ENCODE peak calls at places on chromosomes 13 and 19, in five cellular contexts. R, T, F, O and E are unnamed samples.

GRCh38 chr13:82291852-82292251 is 1590.4 kb downstream of the SLITRK1 start:
- DNase-seq in O (no peak), R (no peak), F (no peak), T (no peak), E (no peak)

GRCh38 chr19:13734751-13735150 is 29.6 kb upstream of the MRI1 start:
- DNase-seq in T (no peak), O (no peak), F (no peak), R (no peak), E (no peak)

GRCh38 chr19:2625434-2625833 is 77.1 kb downstream of the GNG7 start:
- DNase-seq in F (no peak), T (no peak), O (peak), R (no peak), E (no peak)

GRCh38 chr19:18440421-18440877 is 2.5 kb upstream of the ISYNA1 start:
- DNase-seq in R (no peak), T (no peak), O (no peak), F (no peak), E (no peak)

GRCh38 chr13:50257646-50258045 is 242.4 kb downstream of the KCNRG start:
- DNase-seq in F (no peak), O (no peak), R (no peak), T (no peak), E (no peak)

GRCh38 chr13:114140909-114141255 is 8.5 kb upstream of the RASA3 start:
- DNase-seq in T (no peak), O (no peak), R (no peak), F (no peak), E (peak)

GRCh38 chr19:13195678-13196077 is 45.5 kb downstream of the IER2 start:
- DNase-seq in R (no peak), O (no peak), F (peak), T (no peak), E (peak)

GRCh38 chr19:23273022-23273593 is 22.9 kb upstream of the ZNF724 start:
- DNase-seq in R (no peak), O (peak), T (no peak), F (no peak), E (no peak)

GRCh38 chr13:25329706-25330105 is 28.3 kb downstream of the NUP58 start:
- DNase-seq in T (peak), O (no peak), R (no peak), F (no peak), E (no peak)

GRCh38 chr13:35687336-35687735 is 210.8 kb upstream of the MAB21L1 start:
- DNase-seq in F (no peak), R (no peak), T (no peak), O (no peak), E (no peak)

GRCh38 chr13:53873558-53873957 is 844.9 kb downstream of the OLFM4 start:
- DNase-seq in F (no peak), R (no peak), O (no peak), T (no peak), E (no peak)

GRCh38 chr19:48618278-48618915 is 581 bp downstream of the RPL18 start:
- DNase-seq in F (no peak), R (no peak), O (no peak), T (no peak), E (no peak)

GRCh38 chr19:4844348-4845179 is 13.1 kb upstream of the TICAM1 start:
- DNase-seq in T (no peak), R (no peak), O (no peak), F (no peak), E (no peak)

GRCh38 chr13:64274481-64275217 is 2859.0 kb upstream of the PCDH20 start:
- DNase-seq in R (no peak), T (peak), O (no peak), F (no peak), E (no peak)

GRCh38 chr19:12777217-12778019 is 2.1 kb upstream of the HOOK2 start:
- DNase-seq in T (peak), R (no peak), F (peak), O (peak), E (peak)

GRCh38 chr13:49472186-49472585 is 23.6 kb upstream of the PHF11 start:
- DNase-seq in R (no peak), O (no peak), F (no peak), T (peak), E (no peak)

GRCh38 chr13:100240109-100240779 is 151.4 kb downstream of the PCCA start:
- DNase-seq in R (no peak), O (no peak), F (no peak), T (no peak), E (no peak)

GRCh38 chr19:43634877-43635560 is 4.6 kb downstream of the CADM4 start:
- DNase-seq in O (no peak), R (peak), T (no peak), F (no peak), E (no peak)

GRCh38 chr13:21826214-21827015 is 155.5 kb downstream of the FGF9 start:
- DNase-seq in R (no peak), F (no peak), T (no peak), O (no peak), E (no peak)

GRCh38 chr13:49023441-49023840 is 47.7 kb downstream of the FNDC3A start:
- DNase-seq in R (no peak), F (no peak), O (no peak), T (peak), E (no peak)

GRCh38 chr13:73158851-73159250 is 100.0 kb downstream of the KLF5 start:
- DNase-seq in F (no peak), R (no peak), T (peak), O (no peak), E (no peak)

GRCh38 chr19:3175761-3176714 is 2.5 kb upstream of the S1PR4 start:
- DNase-seq in O (no peak), R (no peak), F (peak), T (peak), E (peak)

GRCh38 chr13:106246817-106247216 is 288.6 kb downstream of the EFNB2 start:
- DNase-seq in O (no peak), F (no peak), R (no peak), T (no peak), E (no peak)

GRCh38 chr13:90868321-90868920 is 479.1 kb upstream of the MIR17HG start:
- DNase-seq in R (peak), T (peak), F (no peak), O (no peak), E (no peak)

GRCh38 chr13:85828094-85828684 is 29.0 kb upstream of the SLITRK6 start:
- DNase-seq in O (no peak), R (no peak), F (no peak), T (peak), E (no peak)

GRCh38 chr13:81639984-81640582 is 1299.2 kb upstream of the SPRY2 start:
- DNase-seq in F (no peak), O (no peak), T (no peak), R (no peak), E (no peak)

GRCh38 chr13:110380359-110381028 is 73.4 kb downstream of the COL4A2 start:
- DNase-seq in O (no peak), R (no peak), T (peak), F (no peak), E (no peak)

GRCh38 chr13:114230117-114230516 is 4.6 kb upstream of the CDC16 start:
- DNase-seq in T (peak), R (no peak), F (no peak), O (no peak), E (no peak)

GRCh38 chr13:98955336-98955735 is 22.5 kb downstream of the DOCK9 start:
- DNase-seq in F (no peak), R (no peak), T (no peak), O (no peak), E (no peak)

GRCh38 chr13:30908416-30908980 is 2.4 kb downstream of the MEDAG start:
- DNase-seq in F (no peak), T (peak), R (no peak), O (peak), E (no peak)

GRCh38 chr13:40652588-40652940 is 13.9 kb downstream of the FOXO1 start:
- DNase-seq in R (no peak), T (no peak), O (no peak), F (no peak), E (no peak)

GRCh38 chr19:41957838-41958366 is 1.2 kb downstream of the RABAC1 start:
- DNase-seq in T (peak), O (peak), F (peak), R (peak), E (no peak)

GRCh38 chr19:18363787-18364186 is 22.2 kb upstream of the GDF15 start:
- DNase-seq in T (no peak), O (no peak), R (no peak), F (no peak), E (no peak)

DNA sequence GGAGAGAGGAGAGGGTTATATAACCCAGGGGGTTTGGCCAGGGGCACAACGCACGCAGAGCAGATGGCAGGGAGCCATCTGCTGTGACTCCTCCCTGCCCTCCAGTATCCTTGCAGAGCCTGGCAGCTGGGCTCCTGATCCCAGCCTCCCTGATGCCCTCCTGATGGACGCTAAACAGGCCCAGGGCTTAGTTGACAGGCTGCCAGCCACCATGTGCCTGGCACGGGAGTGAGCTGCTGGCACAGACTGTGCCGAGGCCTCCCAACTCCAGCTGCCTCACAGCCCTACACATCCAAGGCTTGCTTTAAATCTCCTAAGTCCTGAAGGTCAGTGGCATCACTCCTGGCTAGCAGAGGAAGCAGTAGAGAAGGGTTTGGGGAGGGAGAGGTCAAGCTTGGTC is 16.7 kb downstream of the SYDE1 start:
- DNase-seq in T (no peak), O (peak), R (no peak), F (no peak), E (no peak)
- H3K4me3 ChIP-seq in T (peak), O (no peak), R (peak), F (no peak), E (no peak)

DNA sequence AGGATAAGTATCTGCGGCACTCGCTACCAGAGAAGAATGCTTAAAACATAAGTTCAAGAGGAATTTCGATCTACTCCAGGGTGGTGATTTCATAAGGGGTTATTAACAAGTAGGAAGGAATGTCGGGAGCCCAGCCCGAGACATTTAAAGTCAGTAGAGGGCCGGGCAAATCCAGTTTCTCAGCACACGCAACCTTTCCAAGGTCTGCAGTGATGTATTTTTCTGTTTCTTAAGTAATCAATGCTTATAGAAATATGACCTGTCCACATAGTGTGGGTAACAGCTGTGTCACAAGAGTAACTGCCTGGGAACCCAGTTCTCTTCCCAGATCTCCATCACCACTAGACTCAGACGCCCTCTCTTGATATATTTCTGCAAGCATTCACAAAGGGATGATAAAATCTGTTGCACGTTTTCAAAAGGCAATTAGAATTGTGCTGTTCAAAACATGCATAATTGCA is 525.9 kb downstream of the MYO16 start:
- DNase-seq in O (no peak), R (no peak), T (peak), F (peak), E (no peak)
- H3K4me3 ChIP-seq in O (no peak), R (no peak), T (no peak), F (no peak), E (no peak)

GRCh38 chr13:39566216-39566869 is 36.6 kb downstream of the LHFPL6 start:
- DNase-seq in O (no peak), T (no peak), F (no peak), R (no peak), E (no peak)
- H3K4me3 ChIP-seq in O (no peak), T (no peak), F (no peak), R (no peak), E (no peak)

DNA sequence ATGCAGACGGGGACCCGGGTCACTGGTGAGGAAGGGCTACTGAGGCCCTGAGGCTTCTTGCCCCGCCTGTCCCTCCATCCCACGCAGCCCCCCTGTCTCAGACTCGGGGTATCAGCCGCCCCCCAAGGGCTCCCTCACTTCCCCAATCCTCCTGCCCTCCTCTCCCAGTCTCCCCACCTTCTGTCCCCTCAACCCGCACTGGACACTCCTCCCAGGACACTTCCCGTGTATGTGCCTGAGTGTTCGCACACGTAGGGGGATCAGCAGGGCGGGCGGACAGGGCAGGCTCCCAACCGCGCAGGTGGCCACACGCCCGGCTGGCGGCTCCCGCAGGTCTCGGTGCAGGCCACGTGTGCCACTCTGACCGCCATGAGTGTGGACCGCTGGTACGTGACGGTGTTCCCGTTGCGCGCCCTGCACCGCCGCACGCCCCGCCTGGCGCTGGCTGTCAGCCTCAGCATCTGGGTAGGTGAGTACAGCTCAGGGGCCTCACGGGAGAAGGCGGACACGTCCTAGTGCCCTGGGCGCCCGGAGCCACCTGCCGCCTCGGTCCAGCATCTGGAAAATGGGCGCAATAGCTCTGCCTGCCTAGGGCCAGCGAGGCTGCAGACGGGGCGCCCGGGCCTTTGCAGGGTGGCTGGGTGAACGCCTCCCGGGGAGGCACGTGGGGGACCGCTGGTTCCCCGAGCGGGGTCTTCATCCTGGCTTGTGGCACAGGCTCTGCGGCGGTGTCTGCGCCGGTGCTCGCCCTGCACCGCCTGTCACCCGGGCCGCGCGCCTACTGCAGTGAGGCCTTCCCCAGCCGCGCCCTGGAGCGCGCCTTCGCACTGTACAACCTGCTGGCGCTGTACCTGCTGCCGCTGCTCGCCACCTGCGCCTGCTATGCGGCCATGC is 2.3 kb downstream of the KISS1R start:
- DNase-seq in F (no peak), O (no peak), R (no peak), T (no peak), E (no peak)
- H3K4me3 ChIP-seq in F (no peak), O (no peak), R (peak), T (no peak), E (peak)

DNA sequence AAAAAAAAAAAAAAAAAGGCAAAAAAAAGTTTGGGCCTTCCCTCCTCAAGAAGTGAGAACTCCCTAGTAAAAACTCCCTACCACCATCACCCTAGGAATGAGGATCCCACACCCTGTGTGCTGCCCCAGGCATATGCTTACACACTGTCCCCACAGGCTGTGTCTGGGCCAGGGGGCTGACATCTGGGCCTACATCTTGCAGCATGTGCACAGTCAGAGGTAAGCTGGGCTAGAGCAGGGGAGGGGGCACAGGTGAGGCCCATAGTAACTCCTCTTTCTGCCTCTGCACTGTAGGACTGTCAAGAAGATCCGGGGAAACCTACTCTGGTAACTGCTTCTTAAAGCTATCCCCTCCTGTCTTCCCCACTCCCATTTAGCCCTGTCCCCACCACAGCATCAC is 1.0 kb downstream of the HAUS5 start:
- DNase-seq in R (no peak), T (no peak), F (no peak), O (no peak), E (no peak)
- H3K4me3 ChIP-seq in R (peak), T (no peak), F (no peak), O (no peak), E (no peak)

DNA sequence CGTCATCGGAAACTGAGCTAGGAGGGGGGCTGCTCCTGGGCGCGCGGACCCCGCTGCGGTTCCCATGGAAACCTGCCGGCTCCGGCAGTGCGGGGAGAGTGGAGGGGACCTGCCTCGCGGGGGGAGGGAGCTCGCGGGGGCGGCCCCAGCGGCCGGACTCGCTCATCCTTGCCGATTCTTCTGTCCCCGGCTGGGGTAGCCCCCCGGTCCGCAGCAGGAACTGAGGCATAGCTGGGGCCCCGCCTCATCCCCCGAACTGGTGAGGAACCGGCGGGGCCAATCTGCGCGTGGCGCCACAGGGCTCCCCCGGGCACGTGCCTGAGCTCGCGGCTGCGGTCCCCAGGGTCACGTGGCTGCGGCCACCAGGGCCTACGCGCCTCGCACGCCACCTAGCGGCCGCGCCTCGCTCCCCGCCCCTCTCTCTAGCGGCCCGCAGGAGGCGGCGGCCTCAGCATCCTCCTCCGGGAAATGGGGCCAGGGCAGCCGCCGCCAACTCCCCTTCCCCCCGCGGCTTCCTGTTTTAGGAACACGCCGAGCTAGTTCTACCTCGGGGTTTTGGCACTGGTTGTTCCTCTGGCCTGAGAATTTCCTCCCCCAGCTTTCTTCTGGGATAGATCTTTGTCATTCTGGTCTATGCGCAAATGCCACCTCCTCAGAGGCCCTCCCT is 1.7 kb upstream of the ELAVL3 start:
- DNase-seq in O (peak), R (peak), F (peak), T (peak), E (peak)
- H3K4me3 ChIP-seq in O (peak), R (peak), F (no peak), T (peak), E (peak)